ENCODE peak calls at places on chromosomes 2 and 18, in six cellular contexts. C is neural progenitor cell, J is neuronal stem cell, D is GM23338, T is PC-3, O is fibroblast of lung. U is an unnamed sample.

GRCh38 chr2:85902496-85902895 is 13.7 kb upstream of the ST3GAL5 start:
- DNase-seq in C (no peak), J (no peak), D (no peak), T (no peak), O (peak; percentile 82), U (peak; percentile 85)

GRCh38 chr2:109497911-109498870 is 115.6 kb downstream of the SEPTIN10 start:
- DNase-seq in C (no peak), J (no peak), D (no peak), T (no peak), O (no peak), U (peak; percentile 42)

GRCh38 chr2:61328707-61329251 is 142.1 kb downstream of the USP34 start:
- DNase-seq in C (no peak), J (no peak), D (no peak), T (peak; percentile 90), O (peak; percentile 21), U (peak; percentile 6)

GRCh38 chr2:43029186-43029585 is 197.2 kb downstream of the ZFP36L2 start:
- DNase-seq in C (no peak), J (no peak), D (no peak), T (no peak), O (no peak), U (no peak)

GRCh38 chr18:34767601-34768027 is 57.5 kb downstream of the DTNA start:
- DNase-seq in C (no peak), J (no peak), D (no peak), T (peak; percentile 72), O (peak; percentile 91), U (peak; percentile 97)

GRCh38 chr2:43059183-43059897 is 167.1 kb downstream of the ZFP36L2 start:
- DNase-seq in C (no peak), J (no peak), D (no peak), T (peak; percentile 72), O (peak; percentile 99), U (peak; percentile 98)

GRCh38 chr2:106143495-106144215 is 50.4 kb downstream of the UXS1 start:
- DNase-seq in C (no peak), J (no peak), D (peak; percentile 57), T (peak; percentile 75), O (no peak), U (no peak)

GRCh38 chr2:178934571-178934970 is 115.4 kb downstream of the CCDC141 start:
- DNase-seq in C (no peak), J (no peak), D (no peak), T (no peak), O (no peak), U (no peak)

GRCh38 chr2:160602073-160602472 is 108.5 kb upstream of the RBMS1 start:
- DNase-seq in C (no peak), J (no peak), D (no peak), T (no peak), O (no peak), U (no peak)

GRCh38 chr18:58213931-58214431 is 170.0 kb downstream of the NEDD4L start:
- DNase-seq in C (no peak), J (no peak), D (no peak), T (peak; percentile 47), O (peak; percentile 80), U (peak; percentile 69)

GRCh38 chr2:224023188-224023587 is 15.9 kb downstream of the SERPINE2 start:
- DNase-seq in C (no peak), J (no peak), D (no peak), T (peak; percentile 77), O (peak; percentile 45), U (peak; percentile 76)

GRCh38 chr2:219207884-219208740 is 1.5 kb downstream of the ZFAND2B start:
- DNase-seq in C (no peak), J (no peak), D (no peak), T (peak; percentile 38), O (peak; percentile 35), U (peak; percentile 59)

GRCh38 chr2:149330127-149331022 is at the start of gene LYPD6:
- DNase-seq in C (peak; percentile 92), J (peak; percentile 82), D (peak; percentile 89), T (peak; percentile 87), O (peak; percentile 76), U (peak; percentile 52)

GRCh38 chr2:81901017-81901416 is 1596.5 kb upstream of the LRRTM1 start:
- DNase-seq in C (peak; percentile 9), J (no peak), D (peak; percentile 53), T (peak; percentile 54), O (no peak), U (no peak)

GRCh38 chr2:75896779-75897366 is 186.2 kb upstream of the GCFC2 start:
- DNase-seq in C (peak; percentile 81), J (peak; percentile 51), D (peak; percentile 89), T (peak; percentile 60), O (peak; percentile 6), U (no peak)

DNA sequence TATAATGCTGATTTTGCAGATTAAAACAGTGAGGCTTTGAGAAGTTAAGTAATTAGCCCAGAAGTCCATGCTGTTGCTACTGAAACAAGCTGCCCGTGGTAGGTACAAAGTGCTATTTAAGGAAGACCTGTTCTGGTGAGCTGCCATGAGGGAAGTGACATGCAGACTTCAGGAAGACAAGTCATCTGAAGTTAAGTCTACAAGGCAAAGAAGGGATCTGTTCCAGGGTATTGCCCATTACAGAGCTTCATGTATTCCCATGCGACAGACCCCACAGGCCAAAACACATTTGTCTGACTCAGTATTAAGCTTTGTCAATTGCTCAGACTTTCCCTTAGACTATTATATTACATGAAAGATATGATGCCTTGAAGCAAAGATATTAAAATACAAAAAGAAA is 520.8 kb downstream of the FBXO15 start:
- DNase-seq in C (no peak), J (no peak), D (no peak), T (no peak), O (no peak), U (no peak)
- H2AFZ ChIP-seq in C (peak overlapping the region; percentile 23), J (no peak overlapping the region), D (peak overlapping the region; percentile 59), T (no peak overlapping the region), O (no peak overlapping the region), U (no peak overlapping the region)

GRCh38 chr2:20429528-20429927 is 17.3 kb upstream of the RHOB start:
- DNase-seq in C (no peak), J (no peak), D (no peak), T (no peak), O (no peak), U (no peak)
- H2AFZ ChIP-seq in C (no peak overlapping the region), J (no peak overlapping the region), D (no peak overlapping the region), T (no peak overlapping the region), O (no peak overlapping the region), U (no peak overlapping the region)

DNA sequence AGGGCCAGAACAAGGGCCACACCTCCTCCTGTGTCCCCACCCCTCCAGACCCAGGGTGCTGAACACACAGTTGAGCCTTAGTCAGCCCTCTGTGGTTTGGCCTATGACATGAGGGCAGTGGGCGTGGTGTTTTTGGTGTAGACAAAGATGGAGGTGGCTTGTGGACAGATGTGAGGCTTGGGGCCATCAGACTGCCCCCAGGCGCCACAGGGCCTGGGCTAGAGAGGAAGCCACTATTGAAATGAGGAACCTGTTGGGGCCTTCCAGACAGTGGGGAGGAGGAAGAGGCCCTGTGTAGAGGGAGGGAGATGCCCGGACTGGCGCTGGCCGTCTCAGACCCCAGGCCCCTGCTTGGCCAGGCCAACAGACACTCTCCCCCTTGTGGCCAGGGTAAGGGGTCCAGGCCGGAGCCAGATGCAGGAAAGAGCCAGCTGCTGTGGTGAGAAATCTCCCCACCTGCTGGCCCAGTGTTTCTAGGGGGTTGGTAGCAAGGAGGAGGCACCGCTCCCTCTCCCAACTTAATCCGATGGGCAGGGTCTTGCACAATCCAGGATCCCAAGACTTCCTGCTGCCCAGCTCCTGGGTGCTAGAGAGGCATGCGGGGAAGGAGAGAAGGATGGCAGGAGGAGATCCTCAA is 53.8 kb downstream of the SMAD7 start:
- DNase-seq in C (peak; percentile 67), J (no peak), D (peak; percentile 70), T (peak; percentile 24), O (peak; percentile 26), U (peak; percentile 17)
- H2AFZ ChIP-seq in C (peak overlapping the region; percentile 81), J (peak overlapping the region; percentile 58), D (peak overlapping the region; percentile 80), T (no peak overlapping the region), O (no peak overlapping the region), U (peak overlapping the region; percentile 70)

DNA sequence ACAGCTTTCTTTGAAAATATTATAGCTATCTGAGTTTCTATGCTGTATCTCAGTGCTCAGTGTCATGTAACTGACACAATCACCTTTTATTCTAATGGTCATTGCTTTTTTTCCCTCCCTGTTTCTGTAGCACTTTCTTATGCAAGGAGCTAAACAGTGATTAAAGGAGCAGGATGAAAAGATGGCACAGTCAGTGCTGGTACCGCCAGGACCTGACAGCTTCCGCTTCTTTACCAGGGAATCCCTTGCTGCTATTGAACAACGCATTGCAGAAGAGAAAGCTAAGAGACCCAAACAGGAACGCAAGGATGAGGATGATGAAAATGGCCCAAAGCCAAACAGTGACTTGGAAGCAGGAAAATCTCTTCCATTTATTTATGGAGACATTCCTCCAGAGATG is 56.4 kb downstream of the SCN2A start:
- DNase-seq in C (no peak), J (no peak), D (no peak), T (no peak), O (no peak), U (no peak)
- H2AFZ ChIP-seq in C (no peak overlapping the region), J (peak overlapping the region; percentile 96), D (no peak overlapping the region), T (no peak overlapping the region), O (no peak overlapping the region), U (no peak overlapping the region)

GRCh38 chr2:211033765-211034164 is 477.4 kb downstream of the CPS1 start:
- DNase-seq in C (peak; percentile 47), J (no peak), D (peak; percentile 70), T (peak; percentile 60), O (peak; percentile 18), U (no peak)
- H2AFZ ChIP-seq in C (no peak overlapping the region), J (no peak overlapping the region), D (no peak overlapping the region), T (no peak overlapping the region), O (no peak overlapping the region), U (no peak overlapping the region)

GRCh38 chr2:191857886-191858285 is 11.0 kb upstream of the CAVIN2 start:
- DNase-seq in C (no peak), J (no peak), D (no peak), T (no peak), O (no peak), U (no peak)
- H2AFZ ChIP-seq in C (no peak overlapping the region), J (no peak overlapping the region), D (no peak overlapping the region), T (no peak overlapping the region), O (no peak overlapping the region), U (no peak overlapping the region)

DNA sequence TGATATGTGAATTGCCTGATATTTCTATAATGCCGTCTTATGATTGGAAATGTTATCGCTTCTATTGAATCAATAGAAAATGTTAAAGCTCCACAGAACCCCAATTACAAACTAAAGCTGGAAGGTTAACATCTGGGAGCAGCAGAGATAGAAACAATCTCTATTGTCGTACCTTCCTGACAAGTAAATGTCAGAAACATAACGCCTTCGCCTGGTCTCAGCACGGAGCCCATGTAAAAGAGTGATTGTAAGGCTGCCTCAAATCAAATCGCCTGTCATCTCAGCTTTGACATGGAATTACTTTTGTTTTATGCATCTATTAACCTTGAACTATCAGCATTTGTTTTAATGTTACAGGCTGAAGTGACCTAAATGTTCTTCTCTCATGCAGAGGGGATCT is 885.9 kb upstream of the PIK3C3 start:
- DNase-seq in C (no peak), J (no peak), D (no peak), T (no peak), O (no peak), U (no peak)
- H2AFZ ChIP-seq in C (no peak overlapping the region), J (no peak overlapping the region), D (peak overlapping the region; percentile 61), T (no peak overlapping the region), O (no peak overlapping the region), U (no peak overlapping the region)